ENCODE peak calls at places on chromosome 13, in ten cellular contexts. One of them, this sample, is unnamed.

GRCh38 chr13:26873174-26873698 is 112.7 kb upstream of the GPR12 start:
- DNase-seq in HCEC 1CT: no peak
- DNase-seq in stimulated activated CD4-positive, alpha-beta T cell treated with anti-CD3 and anti-CD28 coated beads, TNF-alpha, amount 100 ng/mL, for 24 hours: no peak
- DNase-seq in NAMALWA: no peak
- DNase-seq in bronchial epithelial cell: no peak
- DNase-seq in left lung: no peak
- DNase-seq in iPS DF 19.7: no peak
- DNase-seq in nephron progenitor cell: no peak
- DNase-seq in fibroblast of mammary gland: no peak
- DNase-seq in T1000: no peak
- DNase-seq in this sample: no peak

GRCh38 chr13:112750570-112750969 is 60.7 kb downstream of the ATP11A start:
- DNase-seq in HCEC 1CT: no peak
- DNase-seq in stimulated activated CD4-positive, alpha-beta T cell treated with anti-CD3 and anti-CD28 coated beads, TNF-alpha, amount 100 ng/mL, for 24 hours: no peak
- DNase-seq in NAMALWA: no peak
- DNase-seq in bronchial epithelial cell: no peak
- DNase-seq in left lung: no peak
- DNase-seq in iPS DF 19.7: no peak
- DNase-seq in nephron progenitor cell: no peak
- DNase-seq in fibroblast of mammary gland: no peak
- DNase-seq in T1000: no peak
- DNase-seq in this sample: no peak

GRCh38 chr13:79837741-79838450 is 356.9 kb downstream of the NDFIP2 start:
- DNase-seq in HCEC 1CT: peak
- DNase-seq in stimulated activated CD4-positive, alpha-beta T cell treated with anti-CD3 and anti-CD28 coated beads, TNF-alpha, amount 100 ng/mL, for 24 hours: no peak
- DNase-seq in NAMALWA: no peak
- DNase-seq in bronchial epithelial cell: peak
- DNase-seq in left lung: no peak
- DNase-seq in iPS DF 19.7: no peak
- DNase-seq in nephron progenitor cell: no peak
- DNase-seq in fibroblast of mammary gland: peak
- DNase-seq in T1000: peak
- DNase-seq in this sample: peak

GRCh38 chr13:66264976-66265375 is 965.2 kb downstream of the PCDH9 start:
- DNase-seq in HCEC 1CT: no peak
- DNase-seq in stimulated activated CD4-positive, alpha-beta T cell treated with anti-CD3 and anti-CD28 coated beads, TNF-alpha, amount 100 ng/mL, for 24 hours: no peak
- DNase-seq in NAMALWA: no peak
- DNase-seq in bronchial epithelial cell: peak
- DNase-seq in left lung: no peak
- DNase-seq in iPS DF 19.7: no peak
- DNase-seq in nephron progenitor cell: peak
- DNase-seq in fibroblast of mammary gland: no peak
- DNase-seq in T1000: no peak
- DNase-seq in this sample: no peak

GRCh38 chr13:48828962-48829405 is 146.7 kb upstream of the FNDC3A start:
- DNase-seq in HCEC 1CT: peak
- DNase-seq in stimulated activated CD4-positive, alpha-beta T cell treated with anti-CD3 and anti-CD28 coated beads, TNF-alpha, amount 100 ng/mL, for 24 hours: no peak
- DNase-seq in NAMALWA: peak
- DNase-seq in bronchial epithelial cell: peak
- DNase-seq in left lung: no peak
- DNase-seq in iPS DF 19.7: no peak
- DNase-seq in nephron progenitor cell: no peak
- DNase-seq in fibroblast of mammary gland: peak
- DNase-seq in T1000: no peak
- DNase-seq in this sample: no peak

GRCh38 chr13:95896302-95896701 is 156.9 kb downstream of the UGGT2 start:
- DNase-seq in HCEC 1CT: peak
- DNase-seq in stimulated activated CD4-positive, alpha-beta T cell treated with anti-CD3 and anti-CD28 coated beads, TNF-alpha, amount 100 ng/mL, for 24 hours: no peak
- DNase-seq in NAMALWA: no peak
- DNase-seq in bronchial epithelial cell: peak
- DNase-seq in left lung: no peak
- DNase-seq in iPS DF 19.7: no peak
- DNase-seq in nephron progenitor cell: no peak
- DNase-seq in fibroblast of mammary gland: no peak
- DNase-seq in T1000: no peak
- DNase-seq in this sample: peak

GRCh38 chr13:20969182-20969581 is 66.6 kb upstream of the XPO4 start:
- DNase-seq in HCEC 1CT: peak
- DNase-seq in stimulated activated CD4-positive, alpha-beta T cell treated with anti-CD3 and anti-CD28 coated beads, TNF-alpha, amount 100 ng/mL, for 24 hours: no peak
- DNase-seq in NAMALWA: no peak
- DNase-seq in bronchial epithelial cell: peak
- DNase-seq in left lung: no peak
- DNase-seq in iPS DF 19.7: no peak
- DNase-seq in nephron progenitor cell: no peak
- DNase-seq in fibroblast of mammary gland: peak
- DNase-seq in T1000: no peak
- DNase-seq in this sample: peak

GRCh38 chr13:44876782-44877324 is 112.4 kb downstream of the NUFIP1 start:
- DNase-seq in HCEC 1CT: no peak
- DNase-seq in stimulated activated CD4-positive, alpha-beta T cell treated with anti-CD3 and anti-CD28 coated beads, TNF-alpha, amount 100 ng/mL, for 24 hours: no peak
- DNase-seq in NAMALWA: peak
- DNase-seq in bronchial epithelial cell: no peak
- DNase-seq in left lung: no peak
- DNase-seq in iPS DF 19.7: no peak
- DNase-seq in nephron progenitor cell: peak
- DNase-seq in fibroblast of mammary gland: peak
- DNase-seq in T1000: no peak
- DNase-seq in this sample: no peak

GRCh38 chr13:33845572-33846305 is 27.8 kb downstream of the RFC3 start:
- DNase-seq in HCEC 1CT: no peak
- DNase-seq in stimulated activated CD4-positive, alpha-beta T cell treated with anti-CD3 and anti-CD28 coated beads, TNF-alpha, amount 100 ng/mL, for 24 hours: no peak
- DNase-seq in NAMALWA: no peak
- DNase-seq in bronchial epithelial cell: peak
- DNase-seq in left lung: no peak
- DNase-seq in iPS DF 19.7: no peak
- DNase-seq in nephron progenitor cell: no peak
- DNase-seq in fibroblast of mammary gland: no peak
- DNase-seq in T1000: no peak
- DNase-seq in this sample: no peak

GRCh38 chr13:91166714-91167511 is 180.6 kb upstream of the MIR17HG start:
- DNase-seq in HCEC 1CT: no peak
- DNase-seq in stimulated activated CD4-positive, alpha-beta T cell treated with anti-CD3 and anti-CD28 coated beads, TNF-alpha, amount 100 ng/mL, for 24 hours: no peak
- DNase-seq in NAMALWA: no peak
- DNase-seq in bronchial epithelial cell: no peak
- DNase-seq in left lung: no peak
- DNase-seq in iPS DF 19.7: no peak
- DNase-seq in nephron progenitor cell: no peak
- DNase-seq in fibroblast of mammary gland: no peak
- DNase-seq in T1000: no peak
- DNase-seq in this sample: no peak

GRCh38 chr13:112245179-112245724 is 130.9 kb upstream of the SPACA7 start:
- DNase-seq in HCEC 1CT: no peak
- DNase-seq in stimulated activated CD4-positive, alpha-beta T cell treated with anti-CD3 and anti-CD28 coated beads, TNF-alpha, amount 100 ng/mL, for 24 hours: no peak
- DNase-seq in NAMALWA: no peak
- DNase-seq in bronchial epithelial cell: no peak
- DNase-seq in left lung: no peak
- DNase-seq in iPS DF 19.7: no peak
- DNase-seq in nephron progenitor cell: no peak
- DNase-seq in fibroblast of mammary gland: no peak
- DNase-seq in T1000: no peak
- DNase-seq in this sample: no peak

GRCh38 chr13:30791354-30791921 is 56.1 kb downstream of the ALOX5AP start:
- DNase-seq in HCEC 1CT: no peak
- DNase-seq in stimulated activated CD4-positive, alpha-beta T cell treated with anti-CD3 and anti-CD28 coated beads, TNF-alpha, amount 100 ng/mL, for 24 hours: no peak
- DNase-seq in NAMALWA: no peak
- DNase-seq in bronchial epithelial cell: no peak
- DNase-seq in left lung: no peak
- DNase-seq in iPS DF 19.7: no peak
- DNase-seq in nephron progenitor cell: no peak
- DNase-seq in fibroblast of mammary gland: peak
- DNase-seq in T1000: no peak
- DNase-seq in this sample: no peak

GRCh38 chr13:35874704-35875103 is 256.5 kb downstream of the DCLK1 start:
- DNase-seq in HCEC 1CT: no peak
- DNase-seq in stimulated activated CD4-positive, alpha-beta T cell treated with anti-CD3 and anti-CD28 coated beads, TNF-alpha, amount 100 ng/mL, for 24 hours: no peak
- DNase-seq in NAMALWA: no peak
- DNase-seq in bronchial epithelial cell: no peak
- DNase-seq in left lung: no peak
- DNase-seq in iPS DF 19.7: no peak
- DNase-seq in nephron progenitor cell: no peak
- DNase-seq in fibroblast of mammary gland: no peak
- DNase-seq in T1000: no peak
- DNase-seq in this sample: no peak

GRCh38 chr13:74287672-74288169 is 153.5 kb upstream of the KLF12 start:
- DNase-seq in HCEC 1CT: peak
- DNase-seq in stimulated activated CD4-positive, alpha-beta T cell treated with anti-CD3 and anti-CD28 coated beads, TNF-alpha, amount 100 ng/mL, for 24 hours: peak
- DNase-seq in NAMALWA: peak
- DNase-seq in bronchial epithelial cell: peak
- DNase-seq in left lung: peak
- DNase-seq in iPS DF 19.7: no peak
- DNase-seq in nephron progenitor cell: peak
- DNase-seq in fibroblast of mammary gland: peak
- DNase-seq in T1000: no peak
- DNase-seq in this sample: peak

GRCh38 chr13:26941345-26942174 is 181.0 kb upstream of the GPR12 start:
- DNase-seq in HCEC 1CT: peak
- DNase-seq in stimulated activated CD4-positive, alpha-beta T cell treated with anti-CD3 and anti-CD28 coated beads, TNF-alpha, amount 100 ng/mL, for 24 hours: no peak
- DNase-seq in NAMALWA: no peak
- DNase-seq in bronchial epithelial cell: peak
- DNase-seq in left lung: no peak
- DNase-seq in iPS DF 19.7: no peak
- DNase-seq in nephron progenitor cell: no peak
- DNase-seq in fibroblast of mammary gland: peak
- DNase-seq in T1000: no peak
- DNase-seq in this sample: peak

GRCh38 chr13:94641432-94641941 is 39.8 kb downstream of the GPR180 start:
- DNase-seq in HCEC 1CT: peak
- DNase-seq in stimulated activated CD4-positive, alpha-beta T cell treated with anti-CD3 and anti-CD28 coated beads, TNF-alpha, amount 100 ng/mL, for 24 hours: no peak
- DNase-seq in NAMALWA: no peak
- DNase-seq in bronchial epithelial cell: peak
- DNase-seq in left lung: no peak
- DNase-seq in iPS DF 19.7: no peak
- DNase-seq in nephron progenitor cell: no peak
- DNase-seq in fibroblast of mammary gland: peak
- DNase-seq in T1000: no peak
- DNase-seq in this sample: peak

GRCh38 chr13:62119739-62120700 is 704.4 kb upstream of the PCDH20 start:
- DNase-seq in HCEC 1CT: peak
- DNase-seq in stimulated activated CD4-positive, alpha-beta T cell treated with anti-CD3 and anti-CD28 coated beads, TNF-alpha, amount 100 ng/mL, for 24 hours: no peak
- DNase-seq in NAMALWA: peak
- DNase-seq in bronchial epithelial cell: peak
- DNase-seq in left lung: no peak
- DNase-seq in iPS DF 19.7: no peak
- DNase-seq in nephron progenitor cell: no peak
- DNase-seq in fibroblast of mammary gland: peak
- DNase-seq in T1000: no peak
- DNase-seq in this sample: peak

GRCh38 chr13:66491241-66491640 is 738.9 kb downstream of the PCDH9 start:
- DNase-seq in HCEC 1CT: no peak
- DNase-seq in stimulated activated CD4-positive, alpha-beta T cell treated with anti-CD3 and anti-CD28 coated beads, TNF-alpha, amount 100 ng/mL, for 24 hours: no peak
- DNase-seq in NAMALWA: no peak
- DNase-seq in bronchial epithelial cell: no peak
- DNase-seq in left lung: no peak
- DNase-seq in iPS DF 19.7: no peak
- DNase-seq in nephron progenitor cell: no peak
- DNase-seq in fibroblast of mammary gland: no peak
- DNase-seq in T1000: no peak
- DNase-seq in this sample: no peak

GRCh38 chr13:86601351-86601750 is 802.1 kb upstream of the SLITRK6 start:
- DNase-seq in HCEC 1CT: peak
- DNase-seq in stimulated activated CD4-positive, alpha-beta T cell treated with anti-CD3 and anti-CD28 coated beads, TNF-alpha, amount 100 ng/mL, for 24 hours: no peak
- DNase-seq in NAMALWA: no peak
- DNase-seq in bronchial epithelial cell: peak
- DNase-seq in left lung: no peak
- DNase-seq in iPS DF 19.7: no peak
- DNase-seq in nephron progenitor cell: no peak
- DNase-seq in fibroblast of mammary gland: peak
- DNase-seq in T1000: no peak
- DNase-seq in this sample: no peak

GRCh38 chr13:102484329-102484728 is 82.5 kb upstream of the FGF14 start:
- DNase-seq in HCEC 1CT: peak
- DNase-seq in stimulated activated CD4-positive, alpha-beta T cell treated with anti-CD3 and anti-CD28 coated beads, TNF-alpha, amount 100 ng/mL, for 24 hours: no peak
- DNase-seq in NAMALWA: peak
- DNase-seq in bronchial epithelial cell: peak
- DNase-seq in left lung: no peak
- DNase-seq in iPS DF 19.7: no peak
- DNase-seq in nephron progenitor cell: no peak
- DNase-seq in fibroblast of mammary gland: peak
- DNase-seq in T1000: no peak
- DNase-seq in this sample: no peak

GRCh38 chr13:88649855-88650254 is 978.7 kb downstream of the SLITRK5 start:
- DNase-seq in HCEC 1CT: no peak
- DNase-seq in stimulated activated CD4-positive, alpha-beta T cell treated with anti-CD3 and anti-CD28 coated beads, TNF-alpha, amount 100 ng/mL, for 24 hours: no peak
- DNase-seq in NAMALWA: no peak
- DNase-seq in bronchial epithelial cell: no peak
- DNase-seq in left lung: no peak
- DNase-seq in iPS DF 19.7: no peak
- DNase-seq in nephron progenitor cell: no peak
- DNase-seq in fibroblast of mammary gland: no peak
- DNase-seq in T1000: no peak
- DNase-seq in this sample: no peak

GRCh38 chr13:88000239-88000638 is 329.1 kb downstream of the SLITRK5 start:
- DNase-seq in HCEC 1CT: peak
- DNase-seq in stimulated activated CD4-positive, alpha-beta T cell treated with anti-CD3 and anti-CD28 coated beads, TNF-alpha, amount 100 ng/mL, for 24 hours: no peak
- DNase-seq in NAMALWA: no peak
- DNase-seq in bronchial epithelial cell: no peak
- DNase-seq in left lung: no peak
- DNase-seq in iPS DF 19.7: no peak
- DNase-seq in nephron progenitor cell: no peak
- DNase-seq in fibroblast of mammary gland: peak
- DNase-seq in T1000: no peak
- DNase-seq in this sample: no peak

GRCh38 chr13:85313761-85314503 is 485.3 kb downstream of the SLITRK6 start:
- DNase-seq in HCEC 1CT: no peak
- DNase-seq in stimulated activated CD4-positive, alpha-beta T cell treated with anti-CD3 and anti-CD28 coated beads, TNF-alpha, amount 100 ng/mL, for 24 hours: no peak
- DNase-seq in NAMALWA: no peak
- DNase-seq in bronchial epithelial cell: peak
- DNase-seq in left lung: no peak
- DNase-seq in iPS DF 19.7: no peak
- DNase-seq in nephron progenitor cell: no peak
- DNase-seq in fibroblast of mammary gland: peak
- DNase-seq in T1000: peak
- DNase-seq in this sample: no peak

GRCh38 chr13:26658491-26658890 is 101.0 kb downstream of the WASF3 start:
- DNase-seq in HCEC 1CT: no peak
- DNase-seq in stimulated activated CD4-positive, alpha-beta T cell treated with anti-CD3 and anti-CD28 coated beads, TNF-alpha, amount 100 ng/mL, for 24 hours: no peak
- DNase-seq in NAMALWA: no peak
- DNase-seq in bronchial epithelial cell: no peak
- DNase-seq in left lung: no peak
- DNase-seq in iPS DF 19.7: no peak
- DNase-seq in nephron progenitor cell: no peak
- DNase-seq in fibroblast of mammary gland: no peak
- DNase-seq in T1000: no peak
- DNase-seq in this sample: no peak

GRCh38 chr13:113364371-113364932 is 522 bp upstream of the GRTP1 start:
- DNase-seq in HCEC 1CT: no peak
- DNase-seq in stimulated activated CD4-positive, alpha-beta T cell treated with anti-CD3 and anti-CD28 coated beads, TNF-alpha, amount 100 ng/mL, for 24 hours: no peak
- DNase-seq in NAMALWA: no peak
- DNase-seq in bronchial epithelial cell: no peak
- DNase-seq in left lung: no peak
- DNase-seq in iPS DF 19.7: no peak
- DNase-seq in nephron progenitor cell: no peak
- DNase-seq in fibroblast of mammary gland: no peak
- DNase-seq in T1000: peak
- DNase-seq in this sample: no peak

GRCh38 chr13:48749144-48749543 is 95.4 kb downstream of the CYSLTR2 start:
- DNase-seq in HCEC 1CT: peak
- DNase-seq in stimulated activated CD4-positive, alpha-beta T cell treated with anti-CD3 and anti-CD28 coated beads, TNF-alpha, amount 100 ng/mL, for 24 hours: no peak
- DNase-seq in NAMALWA: no peak
- DNase-seq in bronchial epithelial cell: peak
- DNase-seq in left lung: no peak
- DNase-seq in iPS DF 19.7: no peak
- DNase-seq in nephron progenitor cell: no peak
- DNase-seq in fibroblast of mammary gland: peak
- DNase-seq in T1000: no peak
- DNase-seq in this sample: peak

This sample was measured in fibroblast of pulmonary artery.